ENCODE peak calls at places on chromosomes 5 and 9, in ten cellular contexts. H is breast epithelium, L is A549, V is right lobe of liver, G is Peyer's patch, B is suprapubic skin, A is sigmoid colon, E is ovary, N is stomach, P is gastrocnemius medialis. U is an unnamed sample.

GRCh38 chr5:76372320-76373054 is 30.6 kb upstream of the IQGAP2 start:
- DNase-seq in E (no peak), V (no peak), B (no peak), N (no peak), G (no peak), A (no peak), H (peak; percentile 56), P (no peak), L (peak; percentile 91), U (no peak)

GRCh38 chr9:37994639-37995347 is 74.2 kb downstream of the SHB start:
- DNase-seq in E (no peak), B (peak; percentile 83), V (peak; percentile 57), G (peak; percentile 62), P (peak; percentile 83), A (peak; percentile 87), H (no peak), N (peak; percentile 40), L (no peak), U (peak; percentile 94)

GRCh38 chr5:142403583-142403982 is 78.8 kb upstream of the SPRY4 start:
- DNase-seq in P (no peak), E (no peak), A (no peak), B (no peak), H (no peak), L (no peak), V (no peak), N (no peak), G (no peak), U (peak; percentile 23)

GRCh38 chr9:94560237-94560636 is 5.4 kb downstream of the PCAT7 start:
- DNase-seq in G (no peak), P (no peak), E (no peak), L (no peak), N (no peak), B (no peak), A (no peak), V (no peak), H (no peak), U (no peak)

GRCh38 chr5:112614285-112614684 is 123.4 kb upstream of the APC start:
- DNase-seq in L (no peak), N (no peak), H (no peak), P (no peak), A (no peak), G (no peak), V (no peak), B (no peak), E (no peak), U (no peak)

GRCh38 chr9:94865599-94866456 is 139.3 kb downstream of the AOPEP start:
- DNase-seq in G (no peak), V (no peak), P (no peak), H (no peak), N (peak; percentile 37), A (peak; percentile 83), L (no peak), B (no peak), E (peak; percentile 53), U (no peak)

GRCh38 chr5:1150866-1151265 is 39.0 kb upstream of the SLC12A7 start:
- DNase-seq in N (no peak), P (no peak), A (no peak), H (no peak), G (no peak), L (no peak), V (no peak), B (no peak), E (no peak), U (no peak)

GRCh38 chr9:126523621-126524111 is 90.1 kb upstream of the LMX1B start:
- DNase-seq in N (no peak), L (no peak), E (no peak), G (no peak), V (no peak), H (no peak), A (peak; percentile 68), B (peak; percentile 59), P (no peak), U (peak; percentile 87)

GRCh38 chr5:66828551-66829421 is 232.6 kb downstream of the MAST4 start:
- DNase-seq in A (peak; percentile 80), G (peak; percentile 53), L (no peak), P (peak; percentile 39), B (peak; percentile 72), H (no peak), V (peak; percentile 51), N (peak; percentile 64), E (peak; percentile 54), U (peak; percentile 58)

GRCh38 chr5:66830636-66831035 is 234.4 kb downstream of the MAST4 start:
- DNase-seq in P (no peak), V (no peak), H (no peak), B (no peak), L (no peak), G (no peak), A (no peak), E (no peak), N (no peak), U (no peak)

GRCh38 chr5:66826696-66827095 is 230.5 kb downstream of the MAST4 start:
- DNase-seq in V (no peak), P (no peak), L (no peak), H (no peak), B (no peak), E (no peak), A (no peak), N (no peak), G (no peak), U (no peak)

GRCh38 chr5:66828046-66828550 is 231.9 kb downstream of the MAST4 start:
- DNase-seq in P (no peak), L (no peak), H (no peak), G (no peak), E (no peak), N (no peak), A (no peak), V (no peak), B (no peak), U (no peak)

DNA sequence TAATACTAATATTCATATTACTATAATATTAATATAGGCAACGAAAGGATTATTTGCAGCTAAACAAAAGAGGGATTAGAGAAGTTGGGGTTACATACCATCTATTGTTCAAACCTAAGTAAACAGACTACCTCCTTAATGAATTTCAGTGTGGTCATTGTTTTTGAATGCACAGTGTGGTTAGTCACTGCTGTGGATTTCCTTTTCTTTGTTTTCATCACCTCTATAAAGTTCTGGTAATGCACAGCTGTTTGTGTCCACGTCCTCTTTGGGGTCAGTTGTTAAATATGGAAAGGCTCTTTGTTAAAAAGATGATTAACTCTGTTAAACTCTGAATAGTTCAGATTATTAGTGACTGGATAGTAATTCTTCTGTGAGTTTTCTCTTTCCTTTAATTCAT is 233.6 kb downstream of the MAST4 start:
- DNase-seq in H (no peak), N (no peak), E (no peak), V (no peak), A (no peak), B (no peak), L (no peak), P (no peak), G (no peak), U (no peak)
- TF ChIP-seq POLR2A in H (no peak), N (no peak), E (no peak), V (no peak), A (no peak), B (no peak), L (no peak), P (no peak), G (no peak), U (no peak)

GRCh38 chr5:14326035-14326909 is 183.1 kb downstream of the TRIO start:
- DNase-seq in P (no peak), G (no peak), B (no peak), L (no peak), N (no peak), E (no peak), H (no peak), V (no peak), A (no peak), U (no peak)
- TF ChIP-seq CTCF in P (no peak), G (no peak), B (no peak), L (no peak), N (no peak), E (no peak), H (no peak), V (peak; percentile 50), A (no peak), U (no peak)

GRCh38 chr9:137224850-137225694 is at the start of gene CYSRT1:
- DNase-seq in V (no peak), H (no peak), L (no peak), P (no peak), E (no peak), A (no peak), G (peak; percentile 68), B (no peak), N (peak; percentile 64), U (no peak)

GRCh38 chr9:137222190-137223077 is at the start of gene RNF208:
- DNase-seq in P (no peak), G (peak; percentile 67), N (no peak), B (no peak), V (no peak), L (no peak), A (no peak), H (no peak), E (no peak), U (no peak)

GRCh38 chr9:137221095-137221374 is 1.0 kb downstream of the RNF208 start:
- DNase-seq in V (no peak), L (no peak), P (no peak), H (no peak), G (no peak), E (no peak), A (no peak), N (no peak), B (no peak), U (no peak)

GRCh38 chr9:137221477-137222111 is 446 bp downstream of the RNF208 start:
- DNase-seq in H (no peak), N (no peak), A (no peak), L (no peak), B (no peak), P (no peak), V (peak; percentile 83), G (peak; percentile 68), E (no peak), U (no peak)

DNA sequence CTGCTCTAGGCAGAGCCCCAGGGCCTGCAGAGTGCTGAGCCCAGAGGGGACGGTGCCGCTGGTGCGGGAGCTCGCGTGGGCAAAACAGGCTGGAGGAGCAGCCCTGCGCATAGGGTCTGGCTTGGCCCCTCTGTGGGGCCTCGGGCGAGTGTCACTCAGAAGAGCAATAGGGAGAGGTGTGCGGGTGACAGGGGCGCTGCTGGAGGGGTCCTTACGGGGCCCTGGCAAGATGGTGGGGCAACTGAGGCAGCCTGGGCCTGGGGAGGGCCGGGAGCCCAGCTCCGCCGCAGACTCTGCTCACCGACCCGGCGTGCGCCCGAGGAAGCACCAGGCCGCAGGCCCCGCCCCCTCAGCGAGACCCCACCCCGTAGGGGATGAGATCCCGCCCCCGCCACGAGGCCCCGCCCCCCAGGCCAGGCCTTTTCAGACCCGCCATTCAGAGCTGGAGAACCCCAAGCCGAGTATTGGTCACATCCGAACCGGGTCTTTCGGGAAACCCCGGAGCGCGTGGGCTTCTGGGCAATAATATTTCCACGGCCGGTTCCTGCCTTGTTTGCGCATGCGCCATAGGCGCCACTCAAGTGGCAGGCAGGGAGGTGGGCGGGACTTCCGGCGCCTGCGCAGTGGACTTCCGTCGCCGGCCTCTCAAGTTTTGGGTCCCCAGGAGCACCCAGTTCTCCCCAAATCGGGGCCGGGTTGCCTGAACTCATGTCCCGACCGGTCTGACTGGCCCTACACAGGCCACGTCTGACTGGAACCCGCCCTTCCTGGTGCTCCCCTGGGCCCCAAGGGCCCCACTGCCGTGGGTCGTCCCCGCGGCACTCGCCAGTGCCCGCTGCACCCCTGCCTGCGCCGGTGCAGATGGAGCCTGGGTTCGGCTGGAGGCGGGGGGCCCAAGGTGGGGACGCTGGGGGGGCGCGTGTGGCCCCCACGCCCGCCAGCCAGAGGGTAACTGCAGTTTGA is 1.3 kb upstream of the RNF208 start:
- DNase-seq in G (peak; percentile 97), H (peak; percentile 97), E (peak; percentile 98), P (peak; percentile 97), B (peak; percentile 99), N (peak; percentile 98), A (peak; percentile 99), V (peak; percentile 98), L (peak; percentile 95), U (peak; percentile 97)
- TF ChIP-seq POLR2A in G (peak; percentile 22), H (peak; percentile 39), E (peak; percentile 26), P (peak; percentile 61), B (no peak), N (no peak), A (peak; percentile 15), V (peak; percentile 50), L (peak; percentile 60), U (no peak)

DNA sequence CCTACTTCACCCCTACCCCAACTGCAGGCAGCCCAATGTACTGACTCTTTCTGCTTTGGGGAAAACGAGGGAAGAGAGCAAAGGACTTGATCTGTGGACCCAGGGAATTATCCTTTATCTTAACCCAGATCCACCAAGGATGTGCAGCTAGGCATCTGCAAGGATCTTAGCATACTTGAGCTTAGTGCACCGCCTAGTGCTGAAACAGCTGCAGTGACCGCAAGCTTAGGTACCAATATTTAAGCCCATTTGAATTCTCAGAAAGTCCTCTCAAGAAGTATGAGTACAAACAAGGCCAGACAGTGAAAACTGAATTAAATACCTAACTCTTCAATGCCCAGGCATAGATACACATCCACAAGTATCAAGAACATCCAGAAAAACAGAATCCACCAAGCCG is 576.7 kb upstream of the ADAMTS16 start:
- DNase-seq in G (no peak), B (no peak), E (no peak), N (no peak), H (no peak), V (no peak), P (no peak), A (no peak), L (no peak), U (no peak)
- TF ChIP-seq CTCF in G (no peak), B (no peak), E (no peak), N (no peak), H (no peak), V (no peak), P (no peak), A (no peak), L (no peak), U (no peak)

U was measured in lower leg skin.